ENCODE peak calls at places on chromosome 20, in seven cellular contexts. Y is GM20000, D is A673, Q is endothelial cell, J is stomach, I is WTC11, H is Caco-2. T is an unnamed sample.

GRCh38 chr20:3901028-3901746 is 12.0 kb downstream of the PANK2 start:
- DNase-seq in Y (no peak), D (no peak), Q (no peak), J (no peak), I (no peak), H (peak), T (no peak)

GRCh38 chr20:48538058-48538825 is 289.6 kb downstream of the PREX1 start:
- DNase-seq in Y (no peak), D (no peak), Q (no peak), J (peak), I (no peak), H (peak), T (no peak)

GRCh38 chr20:41654884-41655283 is 36.7 kb upstream of the CHD6 start:
- DNase-seq in Y (peak), D (peak), Q (peak), J (peak), I (peak), H (peak), T (no peak)

GRCh38 chr20:2398453-2398852 is 17.8 kb downstream of the TGM6 start:
- DNase-seq in Y (no peak), D (no peak), Q (no peak), J (no peak), I (no peak), H (no peak), T (no peak)

GRCh38 chr20:43901296-43901695 is 13.4 kb upstream of the TOX2 start:
- DNase-seq in Y (no peak), D (no peak), Q (no peak), J (no peak), I (no peak), H (no peak), T (no peak)

GRCh38 chr20:23889775-23890187 is 10.2 kb upstream of the CST5 start:
- DNase-seq in Y (peak), D (peak), Q (peak), J (peak), I (peak), H (peak), T (peak)

GRCh38 chr20:43895235-43895634 is 19.4 kb upstream of the TOX2 start:
- DNase-seq in Y (no peak), D (no peak), Q (no peak), J (no peak), I (no peak), H (no peak), T (no peak)

GRCh38 chr20:2914160-2914559 is 40.9 kb downstream of the PTPRA start:
- DNase-seq in Y (peak), D (peak), Q (no peak), J (no peak), I (no peak), H (no peak), T (no peak)

GRCh38 chr20:35791823-35792222 is 20.0 kb downstream of the PHF20 start:
- DNase-seq in Y (no peak), D (no peak), Q (no peak), J (no peak), I (no peak), H (no peak), T (no peak)

GRCh38 chr20:1561350-1561749 is 3.8 kb upstream of the SIRPD start:
- DNase-seq in Y (no peak), D (no peak), Q (no peak), J (no peak), I (no peak), H (no peak), T (no peak)

GRCh38 chr20:40339661-40340449 is 349.2 kb downstream of the MAFB start:
- DNase-seq in Y (no peak), D (no peak), Q (no peak), J (no peak), I (no peak), H (no peak), T (no peak)

GRCh38 chr20:47250360-47250759 is 106.1 kb downstream of the ZMYND8 start:
- DNase-seq in Y (no peak), D (no peak), Q (no peak), J (no peak), I (no peak), H (no peak), T (no peak)

GRCh38 chr20:3929713-3930060 is 40.5 kb downstream of the PANK2 start:
- DNase-seq in Y (no peak), D (no peak), Q (no peak), J (no peak), I (no peak), H (no peak), T (no peak)

GRCh38 chr20:60589624-60590023 is 631.4 kb downstream of the CDH26 start:
- DNase-seq in Y (no peak), D (peak), Q (peak), J (no peak), I (peak), H (no peak), T (no peak)

GRCh38 chr20:2330090-2330695 is 34.4 kb downstream of the TGM3 start:
- DNase-seq in Y (no peak), D (peak), Q (no peak), J (peak), I (no peak), H (no peak), T (no peak)

GRCh38 chr20:54122189-54122588 is 51.6 kb downstream of the CYP24A1 start:
- DNase-seq in Y (no peak), D (no peak), Q (no peak), J (no peak), I (no peak), H (no peak), T (no peak)

GRCh38 chr20:52655365-52655764 is 316.8 kb upstream of the TSHZ2 start:
- DNase-seq in Y (no peak), D (peak), Q (no peak), J (no peak), I (no peak), H (no peak), T (no peak)

GRCh38 chr20:4472906-4473305 is 248.8 kb upstream of the PRND start:
- DNase-seq in Y (no peak), D (no peak), Q (no peak), J (no peak), I (no peak), H (no peak), T (no peak)

GRCh38 chr20:3168079-3168828 is 5.1 kb downstream of the LZTS3 start:
- DNase-seq in Y (peak), D (no peak), Q (no peak), J (peak), I (peak), H (no peak), T (peak)

GRCh38 chr20:24469116-24470030 is at the start of gene SYNDIG1:
- DNase-seq in Y (no peak), D (peak), Q (peak), J (no peak), I (peak), H (no peak), T (peak)

GRCh38 chr20:22180244-22180643 is 404.1 kb downstream of the FOXA2 start:
- DNase-seq in Y (no peak), D (peak), Q (peak), J (no peak), I (peak), H (no peak), T (peak)

GRCh38 chr20:3674447-3674846 is 7.4 kb downstream of the ADAM33 start:
- DNase-seq in Y (no peak), D (no peak), Q (no peak), J (no peak), I (no peak), H (no peak), T (no peak)

GRCh38 chr20:33076662-33077398 is 2.6 kb upstream of the BPIFB4 start:
- DNase-seq in Y (no peak), D (peak), Q (peak), J (no peak), I (no peak), H (no peak), T (no peak)
- TF ChIP-seq CTCF in Y (peak), D (peak), Q (peak), J (no peak), I (peak), H (no peak), T (peak)

DNA sequence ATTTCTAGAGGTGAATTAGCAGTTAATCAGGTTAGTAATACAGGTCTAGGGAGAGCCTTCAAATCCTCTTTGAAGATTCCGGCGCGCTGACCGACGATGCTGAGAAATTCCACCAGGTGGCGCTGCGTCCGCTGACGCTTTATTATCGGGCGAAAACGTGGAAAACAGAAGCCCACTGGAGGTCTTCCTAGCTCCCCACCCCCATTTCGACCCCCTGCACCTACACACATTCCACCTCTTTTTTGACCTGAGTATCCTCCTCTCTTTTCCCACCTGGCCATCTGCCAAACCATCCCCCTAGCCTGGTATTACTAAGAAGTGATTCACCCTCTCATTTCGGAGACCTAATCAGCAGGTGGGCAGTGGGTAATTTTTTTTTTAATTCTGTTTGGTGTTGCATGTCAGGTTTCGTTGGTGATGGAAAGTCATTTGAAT is 65.4 kb upstream of the RIN2 start:
- DNase-seq in Y (peak), D (peak), Q (peak), J (peak), I (peak), H (peak), T (peak)
- TF ChIP-seq CTCF in Y (peak), D (peak), Q (peak), J (peak), I (peak), H (peak), T (peak)

GRCh38 chr20:62907377-62908317 is 18.7 kb downstream of the DIDO1 start:
- DNase-seq in Y (no peak), D (no peak), Q (no peak), J (no peak), I (peak), H (no peak), T (peak)
- TF ChIP-seq CTCF in Y (no peak), D (peak), Q (peak), J (no peak), I (peak), H (peak), T (peak)

GRCh38 chr20:56872620-56873458 is 243.7 kb downstream of the TFAP2C start:
- DNase-seq in Y (no peak), D (no peak), Q (no peak), J (no peak), I (no peak), H (no peak), T (no peak)
- TF ChIP-seq CTCF in Y (no peak), D (no peak), Q (no peak), J (no peak), I (no peak), H (no peak), T (no peak)

GRCh38 chr20:62694868-62695267 is 13.8 kb upstream of the NTSR1 start:
- DNase-seq in Y (no peak), D (no peak), Q (no peak), J (no peak), I (no peak), H (no peak), T (no peak)

GRCh38 chr20:62693523-62693922 is 15.1 kb upstream of the NTSR1 start:
- DNase-seq in Y (no peak), D (no peak), Q (no peak), J (no peak), I (no peak), H (no peak), T (no peak)

GRCh38 chr20:62692176-62692575 is 16.5 kb upstream of the NTSR1 start:
- DNase-seq in Y (no peak), D (no peak), Q (no peak), J (no peak), I (no peak), H (no peak), T (peak)

GRCh38 chr20:62695448-62696414 is 12.9 kb upstream of the NTSR1 start:
- DNase-seq in Y (no peak), D (no peak), Q (no peak), J (no peak), I (no peak), H (no peak), T (no peak)

DNA sequence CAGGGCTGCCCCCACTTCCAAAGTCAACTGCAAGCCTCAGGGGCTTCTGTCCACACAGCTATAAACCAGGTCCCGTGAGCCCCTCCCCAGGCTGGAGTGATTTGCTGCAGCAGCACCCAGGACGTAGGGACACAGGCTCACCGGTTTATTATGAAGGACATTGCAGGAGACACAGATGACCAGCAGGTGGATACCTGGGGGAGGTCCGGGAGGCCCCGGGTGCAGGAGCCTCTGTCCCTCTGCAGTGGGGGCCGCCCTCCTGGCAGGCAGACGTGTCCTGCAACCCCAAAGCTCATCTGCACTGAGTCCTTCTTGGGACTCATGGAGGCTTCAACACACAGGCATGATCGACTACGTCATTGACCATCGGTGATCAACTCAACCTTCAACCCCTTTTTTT is 14.5 kb upstream of the NTSR1 start:
- DNase-seq in Y (no peak), D (no peak), Q (no peak), J (no peak), I (no peak), H (no peak), T (no peak)
- TF ChIP-seq CTCF in Y (no peak), D (no peak), Q (no peak), J (no peak), I (no peak), H (peak), T (no peak)

GRCh38 chr20:62401331-62401779 is 5.7 kb downstream of the CABLES2 start:
- DNase-seq in Y (no peak), D (no peak), Q (peak), J (no peak), I (peak), H (no peak), T (no peak)
- TF ChIP-seq CTCF in Y (no peak), D (peak), Q (peak), J (no peak), I (peak), H (no peak), T (no peak)

DNA sequence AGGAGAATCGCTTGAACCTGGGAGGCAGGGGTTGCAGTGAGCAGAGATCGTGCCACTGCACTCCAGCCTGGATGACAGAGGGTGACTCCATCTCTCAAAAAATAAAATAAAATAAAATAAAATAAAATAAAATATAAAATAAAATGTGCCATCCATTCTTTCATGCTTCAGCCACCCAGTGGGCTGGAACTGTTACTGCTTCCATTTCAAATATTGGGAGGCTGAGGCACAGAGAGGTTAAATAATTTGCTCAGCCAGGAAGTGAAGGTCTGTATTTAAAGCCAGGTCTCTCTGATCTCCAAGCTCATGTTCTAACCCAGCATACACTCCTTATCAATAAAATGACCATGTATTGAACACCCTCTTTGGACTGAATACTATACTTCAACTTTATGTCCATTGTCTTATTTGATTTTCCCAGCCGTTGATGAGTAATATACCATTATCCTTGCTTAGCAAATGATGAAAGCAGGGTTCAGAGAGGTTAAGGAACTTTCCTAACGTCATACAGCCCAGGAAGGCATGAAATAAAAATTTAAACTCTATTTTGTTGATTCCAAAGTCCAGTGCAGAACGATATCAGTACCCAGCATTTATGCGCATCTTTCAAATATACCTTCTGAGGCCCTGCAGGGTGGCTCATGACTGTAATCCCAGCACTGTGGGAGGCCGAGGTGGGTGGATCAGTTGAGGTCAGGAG is 25.8 kb upstream of the SLC9A8 start:
- DNase-seq in Y (no peak), D (no peak), Q (no peak), J (no peak), I (no peak), H (no peak), T (no peak)
- TF ChIP-seq CTCF in Y (no peak), D (no peak), Q (peak), J (peak), I (no peak), H (peak), T (peak)

GRCh38 chr20:62624325-62624690 is 18.0 kb upstream of the SLCO4A1 start:
- DNase-seq in Y (peak), D (no peak), Q (no peak), J (peak), I (no peak), H (no peak), T (no peak)
- TF ChIP-seq CTCF in Y (peak), D (no peak), Q (no peak), J (peak), I (no peak), H (no peak), T (no peak)

T was measured in SK-N-SH.